ENCODE peak calls at places on chromosomes 5 and 9, in eight cellular contexts. W, R, M, X, J, A, S and Y are unnamed samples.

GRCh38 chr5:132225165-132226032 is 2.3 kb downstream of the P4HA2 start:
- ATAC-seq in W (peak; percentile 59), R (peak; percentile 44), M (peak; percentile 51), X (peak; percentile 16), J (no peak), A (no peak), S (peak; percentile 5), Y (peak; percentile 14)

GRCh38 chr9:20466328-20467008 is 155.8 kb downstream of the MLLT3 start:
- ATAC-seq in W (no peak), R (no peak), M (no peak), X (no peak), J (no peak), A (no peak), S (no peak), Y (no peak)

GRCh38 chr9:120904061-120904998 is 22.3 kb downstream of the TRAF1 start:
- ATAC-seq in W (no peak), R (peak; percentile 83), M (no peak), X (no peak), J (no peak), A (no peak), S (no peak), Y (no peak)

GRCh38 chr5:34686762-34687268 is 30.7 kb downstream of the RAI14 start:
- ATAC-seq in W (peak; percentile 93), R (no peak), M (peak; percentile 94), X (peak; percentile 90), J (peak; percentile 97), A (peak; percentile 85), S (peak; percentile 84), Y (peak; percentile 81)

GRCh38 chr9:72353455-72354116 is 11.4 kb downstream of the ZFAND5 start:
- ATAC-seq in W (no peak), R (peak; percentile 23), M (no peak), X (no peak), J (peak; percentile 65), A (no peak), S (no peak), Y (peak; percentile 2)

GRCh38 chr9:371349-371748 is 156.7 kb downstream of the DOCK8 start:
- ATAC-seq in W (no peak), R (no peak), M (no peak), X (peak; percentile 73), J (peak; percentile 47), A (no peak), S (no peak), Y (no peak)

GRCh38 chr5:42606464-42606869 is 150.2 kb upstream of the CCDC152 start:
- ATAC-seq in W (no peak), R (no peak), M (no peak), X (no peak), J (no peak), A (no peak), S (no peak), Y (no peak)

GRCh38 chr5:167895899-167896659 is 395.4 kb upstream of the WWC1 start:
- ATAC-seq in W (no peak), R (no peak), M (no peak), X (no peak), J (no peak), A (no peak), S (no peak), Y (no peak)

GRCh38 chr5:57776035-57776434 is 293.4 kb upstream of the ACTBL2 start:
- ATAC-seq in W (no peak), R (no peak), M (no peak), X (no peak), J (no peak), A (peak; percentile 80), S (no peak), Y (no peak)

GRCh38 chr9:76414656-76415055 is 20.4 kb upstream of the RFK start:
- ATAC-seq in W (no peak), R (peak; percentile 63), M (no peak), X (no peak), J (no peak), A (no peak), S (no peak), Y (no peak)

GRCh38 chr5:132802044-132802684 is 10.9 kb upstream of the SOWAHA start:
- ATAC-seq in W (no peak), R (no peak), M (no peak), X (no peak), J (peak; percentile 73), A (no peak), S (no peak), Y (no peak)

GRCh38 chr9:135850737-135851136 is 56.6 kb downstream of the CAMSAP1 start:
- ATAC-seq in W (no peak), R (no peak), M (no peak), X (no peak), J (no peak), A (peak; percentile 67), S (no peak), Y (no peak)

GRCh38 chr9:21244841-21245240 is 5.0 kb upstream of the IFNA14 start:
- ATAC-seq in W (no peak), R (no peak), M (no peak), X (no peak), J (no peak), A (no peak), S (no peak), Y (no peak)

GRCh38 chr9:109109962-109110325 is 9.8 kb downstream of the TMEM245 start:
- ATAC-seq in W (no peak), R (no peak), M (no peak), X (peak; percentile 22), J (no peak), A (no peak), S (peak; percentile 4), Y (no peak)
- H3K4me1 ChIP-seq in W (peaks cover 70% of the 10 kb centered on the region), R (peaks cover 56% of the 10 kb centered on the region), M (peaks cover 65% of the 10 kb centered on the region), X (peaks cover 85% of the 10 kb centered on the region), J (peaks cover 18% of the 10 kb centered on the region), A (peaks cover 55% of the 10 kb centered on the region), S (peaks cover 78% of the 10 kb centered on the region), Y (peaks cover 93% of the 10 kb centered on the region)

GRCh38 chr5:1908931-1909330 is 26.2 kb upstream of the IRX4 start:
- ATAC-seq in W (no peak), R (no peak), M (no peak), X (no peak), J (no peak), A (no peak), S (no peak), Y (no peak)

GRCh38 chr5:1910861-1911772 is 28.4 kb upstream of the IRX4 start:
- ATAC-seq in W (no peak), R (no peak), M (no peak), X (no peak), J (no peak), A (no peak), S (no peak), Y (no peak)

GRCh38 chr5:1907616-1908015 is 24.9 kb upstream of the IRX4 start:
- ATAC-seq in W (no peak), R (no peak), M (no peak), X (no peak), J (no peak), A (no peak), S (no peak), Y (no peak)

GRCh38 chr5:1910081-1910760 is 27.5 kb upstream of the IRX4 start:
- ATAC-seq in W (no peak), R (no peak), M (peak; percentile 28), X (no peak), J (no peak), A (no peak), S (no peak), Y (peak; percentile 32)

GRCh38 chr5:1909346-1909985 is 26.7 kb upstream of the IRX4 start:
- ATAC-seq in W (no peak), R (no peak), M (no peak), X (no peak), J (no peak), A (no peak), S (no peak), Y (no peak)
- H3K36me3 ChIP-seq in W (no peaks in the 10 kb centered on the region), R (no peaks in the 10 kb centered on the region), M (no peaks in the 10 kb centered on the region), X (no peaks in the 10 kb centered on the region), J (no peaks in the 10 kb centered on the region), A (no peaks in the 10 kb centered on the region), S (no peaks in the 10 kb centered on the region), Y (no peaks in the 10 kb centered on the region)

DNA sequence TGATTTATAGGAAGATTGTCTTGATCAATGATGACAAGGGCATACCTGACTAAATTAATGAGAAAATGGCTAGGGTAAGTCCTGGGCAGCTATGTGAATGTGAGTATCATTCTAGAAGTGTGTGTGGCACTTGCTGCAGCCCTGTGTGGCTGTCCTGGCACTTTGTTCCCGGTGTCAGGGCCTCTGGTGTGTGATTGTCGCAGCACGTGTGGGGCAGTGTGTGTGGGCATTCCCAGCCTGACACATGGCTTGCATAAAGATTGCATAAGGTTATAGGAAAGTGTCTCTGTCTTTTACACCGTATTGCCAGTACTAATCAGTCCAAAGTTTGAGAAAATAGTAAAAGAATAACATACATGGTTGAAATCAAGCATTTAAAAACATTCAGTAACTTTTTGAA is 74.4 kb downstream of the TRIO start:
- ATAC-seq in W (no peak), R (no peak), M (no peak), X (peak; percentile 65), J (no peak), A (no peak), S (peak; percentile 7), Y (no peak)
- H3K27ac ChIP-seq in W (peak overlapping the region; percentile 1), R (no peak overlapping the region), M (peak overlapping the region; percentile 82), X (no peak overlapping the region), J (no peak overlapping the region), A (no peak overlapping the region), S (peak overlapping the region; percentile 63), Y (peak overlapping the region; percentile 79)

GRCh38 chr5:142422426-142422825 is 97.6 kb upstream of the SPRY4 start:
- ATAC-seq in W (peak; percentile 89), R (no peak), M (no peak), X (no peak), J (no peak), A (peak; percentile 91), S (peak; percentile 30), Y (peak; percentile 40)
- H3K4me1 ChIP-seq in W (peaks cover 16% of the 10 kb centered on the region), R (peaks cover 40% of the 10 kb centered on the region), M (peaks cover 10% of the 10 kb centered on the region), X (peaks cover 48% of the 10 kb centered on the region), J (no peaks in the 10 kb centered on the region), A (peaks cover 7% of the 10 kb centered on the region), S (peaks cover 13% of the 10 kb centered on the region), Y (no peaks in the 10 kb centered on the region)

GRCh38 chr9:127088724-127089615 is 33.5 kb downstream of the ANGPTL2 start:
- ATAC-seq in W (no peak), R (no peak), M (peak; percentile 4), X (no peak), J (no peak), A (no peak), S (no peak), Y (no peak)

GRCh38 chr9:127087411-127087810 is 35.0 kb downstream of the ANGPTL2 start:
- ATAC-seq in W (no peak), R (no peak), M (no peak), X (no peak), J (no peak), A (no peak), S (no peak), Y (no peak)

GRCh38 chr9:127089639-127090081 is 32.8 kb downstream of the ANGPTL2 start:
- ATAC-seq in W (no peak), R (no peak), M (peak; percentile 25), X (peak; percentile 70), J (no peak), A (no peak), S (no peak), Y (peak; percentile 54)

GRCh38 chr9:127086771-127087170 is 35.7 kb downstream of the ANGPTL2 start:
- ATAC-seq in W (no peak), R (no peak), M (no peak), X (no peak), J (no peak), A (no peak), S (no peak), Y (no peak)

GRCh38 chr9:127087836-127088235 is 34.6 kb downstream of the ANGPTL2 start:
- ATAC-seq in W (no peak), R (no peak), M (no peak), X (no peak), J (no peak), A (no peak), S (no peak), Y (no peak)
- H3K36me3 ChIP-seq in W (no peaks in the 10 kb centered on the region), R (no peaks in the 10 kb centered on the region), M (no peaks in the 10 kb centered on the region), X (peaks cover 60% of the 10 kb centered on the region), J (no peaks in the 10 kb centered on the region), A (no peaks in the 10 kb centered on the region), S (peaks cover 7% of the 10 kb centered on the region), Y (peaks cover 59% of the 10 kb centered on the region)

GRCh38 chr9:69078581-69078980 is 43.0 kb downstream of the FXN start:
- ATAC-seq in W (no peak), R (no peak), M (peak; percentile 53), X (peak; percentile 98), J (no peak), A (no peak), S (peak; percentile 67), Y (peak; percentile 87)
- H3K27ac ChIP-seq in W (no peak overlapping the region), R (no peak overlapping the region), M (no peak overlapping the region), X (peak overlapping the region; percentile 78), J (no peak overlapping the region), A (no peak overlapping the region), S (no peak overlapping the region), Y (peak overlapping the region; percentile 68)